ENCODE peak calls at places on chromosomes 4 and X, in seven cellular contexts. O, K, C, G, T, N and A are unnamed samples.

GRCh38 chr4:54165438-54165837 is 63.7 kb upstream of the PDGFRA start:
- DNase-seq in N (peak), O (no peak), C (peak), K (no peak), G (no peak), T (no peak), A (no peak)

GRCh38 chr4:152408514-152409327 is 127.2 kb downstream of the FBXW7 start:
- DNase-seq in C (peak), N (no peak), K (no peak), T (peak), G (no peak), O (no peak), A (peak)

GRCh38 chr4:175441256-175441655 is 370.8 kb downstream of the GPM6A start:
- DNase-seq in G (no peak), T (no peak), K (no peak), C (no peak), O (no peak), N (no peak), A (no peak)

GRCh38 chr4:4502694-4503311 is 39.0 kb downstream of the STX18 start:
- DNase-seq in C (peak), N (no peak), K (no peak), O (no peak), G (no peak), T (no peak), A (no peak)

GRCh38 chr4:7779194-7779768 is 160.4 kb downstream of the AFAP1 start:
- DNase-seq in K (no peak), G (no peak), O (no peak), C (peak), T (no peak), N (no peak), A (no peak)

GRCh38 chr4:128354205-128354821 is 66.7 kb upstream of the PGRMC2 start:
- DNase-seq in O (no peak), C (peak), G (no peak), N (peak), T (no peak), K (peak), A (no peak)

GRCh38 chrX:9604908-9605306 is 140.0 kb downstream of the TBL1X start:
- DNase-seq in O (no peak), K (no peak), T (no peak), N (no peak), G (no peak), C (no peak), A (no peak)

GRCh38 chr4:184983660-184984356 is 34.5 kb upstream of the HELT start:
- DNase-seq in N (no peak), K (peak), T (peak), C (peak), O (no peak), G (peak), A (peak)

GRCh38 chr4:59925290-59925689 is 1274.8 kb upstream of the ADGRL3 start:
- DNase-seq in K (no peak), G (no peak), N (no peak), C (no peak), O (no peak), T (no peak), A (no peak)

GRCh38 chr4:163448541-163449203 is 24.9 kb downstream of the TKTL2 start:
- DNase-seq in C (peak), T (no peak), K (no peak), O (no peak), N (no peak), G (no peak), A (peak)